ENCODE peak calls at places on chromosomes 1 and 21, in four cellular contexts. O is stomach, Z is transverse colon, S is SK-N-SH. R is an unnamed sample.

GRCh38 chr1:12426030-12426429 is 192.0 kb downstream of the DHRS3 start:
- DNase-seq in S (no peak), O (no peak), Z (no peak), R (no peak)

GRCh38 chr1:158035976-158036583 is 42.6 kb downstream of the KIRREL1 start:
- DNase-seq in Z (peak), O (no peak), S (peak), R (no peak)

GRCh38 chr1:203537806-203538464 is 44.0 kb downstream of the OPTC start:
- DNase-seq in O (peak), Z (no peak), S (no peak), R (no peak)

GRCh38 chr1:12344611-12345299 is 114.9 kb downstream of the VPS13D start:
- DNase-seq in S (peak), O (no peak), Z (peak), R (no peak)

GRCh38 chr1:38991638-38992449 is 768 bp downstream of the AKIRIN1 start:
- DNase-seq in O (peak), Z (peak), S (peak), R (no peak)

GRCh38 chr1:24294228-24294672 is 24.9 kb upstream of the GRHL3 start:
- DNase-seq in O (no peak), Z (peak), S (no peak), R (peak)

GRCh38 chr1:84086189-84086588 is 57.9 kb upstream of the PRKACB start:
- DNase-seq in S (no peak), Z (no peak), O (no peak), R (no peak)

GRCh38 chr1:226671268-226671667 is 67.8 kb downstream of the ITPKB start:
- DNase-seq in Z (no peak), O (no peak), S (no peak), R (no peak)

GRCh38 chr1:214123061-214123784 is 135.4 kb downstream of the PROX1 start:
- DNase-seq in Z (peak), O (peak), S (peak), R (no peak)

GRCh38 chr1:46543761-46544560 is 7.5 kb downstream of the KNCN start:
- DNase-seq in O (no peak), Z (no peak), S (peak), R (no peak)

GRCh38 chr1:16117369-16117768 is 38.5 kb downstream of the EPHA2 start:
- DNase-seq in S (no peak), Z (no peak), O (no peak), R (no peak)

GRCh38 chr1:11594222-11594621 is 60.0 kb downstream of the FBXO2 start:
- DNase-seq in S (peak), Z (no peak), O (no peak), R (no peak)

GRCh38 chr1:26582836-26583460 is 53.4 kb downstream of the RPS6KA1 start:
- DNase-seq in Z (no peak), O (no peak), S (no peak), R (no peak)

GRCh38 chr1:14140800-14141526 is 441.0 kb downstream of the PRDM2 start:
- DNase-seq in Z (no peak), O (no peak), S (no peak), R (no peak)

GRCh38 chr1:178819123-178819522 is 51.8 kb downstream of the ANGPTL1 start:
- DNase-seq in Z (no peak), S (no peak), O (no peak), R (no peak)

GRCh38 chr1:13892671-13893325 is 192.8 kb downstream of the PRDM2 start:
- DNase-seq in Z (peak), S (peak), O (no peak), R (no peak)

GRCh38 chr1:32619701-32620485 is 30.5 kb downstream of the ZBTB8OS start:
- DNase-seq in O (no peak), Z (no peak), S (no peak), R (no peak)

GRCh38 chr1:156113263-156114004 is 1.1 kb upstream of the LMNA start:
- DNase-seq in O (no peak), S (peak), Z (no peak), R (no peak)

GRCh38 chr1:205477759-205478247 is 22.0 kb upstream of the BLACAT1 start:
- DNase-seq in S (no peak), O (peak), Z (peak), R (no peak)

GRCh38 chr1:110339427-110340206 is 440 bp downstream of the RBM15 start:
- DNase-seq in S (peak), O (peak), Z (peak), R (peak)

GRCh38 chr1:58466618-58467241 is 79.8 kb downstream of the OMA1 start:
- DNase-seq in O (no peak), S (no peak), Z (no peak), R (no peak)

GRCh38 chr1:226549094-226549936 is 751 bp downstream of the STUM start:
- DNase-seq in Z (peak), O (no peak), S (no peak), R (no peak)

GRCh38 chr1:76635784-76636183 is 231.5 kb upstream of the ST6GALNAC5 start:
- DNase-seq in Z (no peak), S (no peak), O (no peak), R (no peak)

GRCh38 chr1:200846421-200846820 is 26.4 kb upstream of the GPR25 start:
- DNase-seq in S (no peak), Z (no peak), O (no peak), R (no peak)

GRCh38 chr1:197773856-197774255 is 1.4 kb downstream of the DENND1B start:
- DNase-seq in Z (no peak), O (no peak), S (no peak), R (no peak)

GRCh38 chr1:61781151-61781550 is 38.9 kb downstream of the PATJ start:
- DNase-seq in O (no peak), Z (no peak), S (peak), R (no peak)

GRCh38 chr1:199081739-199082138 is 442.9 kb downstream of the PTPRC start:
- DNase-seq in Z (no peak), O (no peak), S (no peak), R (no peak)

GRCh38 chr1:161333166-161333565 is 19.0 kb downstream of the SDHC start:
- DNase-seq in O (no peak), S (no peak), Z (no peak), R (no peak)

GRCh38 chr21:45257673-45258341 is 29.9 kb downstream of the POFUT2 start:
- DNase-seq in S (peak), Z (no peak), O (no peak), R (peak)

GRCh38 chr1:211259596-211260126 is 495 bp downstream of the RCOR3 start:
- DNase-seq in O (no peak), Z (peak), S (peak), R (peak)

GRCh38 chr1:77504986-77505385 is 177.5 kb downstream of the ZZZ3 start:
- DNase-seq in Z (no peak), O (no peak), S (no peak), R (no peak)

GRCh38 chr1:158117854-158118691 is 62.6 kb upstream of the CD1D start:
- DNase-seq in Z (peak), O (peak), S (peak), R (no peak)

GRCh38 chr1:1452882-1453281 is 3.4 kb downstream of the ATAD3C start:
- DNase-seq in O (no peak), S (no peak), Z (no peak), R (no peak)

GRCh38 chr1:173405758-173406344 is 71.3 kb upstream of the PRDX6 start:
- DNase-seq in O (no peak), Z (no peak), S (no peak), R (no peak)

GRCh38 chr1:117568999-117569398 is 36.8 kb upstream of the TENT5C start:
- DNase-seq in Z (no peak), O (no peak), S (no peak), R (no peak)

GRCh38 chr1:74504125-74505065 is 8.0 kb downstream of the LRRC53 start:
- DNase-seq in O (no peak), Z (peak), S (peak), R (no peak)

GRCh38 chr1:8448906-8449661 is 131.2 kb downstream of the SLC45A1 start:
- DNase-seq in S (no peak), Z (no peak), O (no peak), R (no peak)

GRCh38 chr1:12040457-12041051 is 21.3 kb downstream of the MIIP start:
- DNase-seq in S (no peak), O (no peak), Z (no peak), R (no peak)

GRCh38 chr1:16348414-16349182 is 3.7 kb downstream of the FBXO42 start:
- DNase-seq in O (no peak), Z (no peak), S (no peak), R (peak)

DNA sequence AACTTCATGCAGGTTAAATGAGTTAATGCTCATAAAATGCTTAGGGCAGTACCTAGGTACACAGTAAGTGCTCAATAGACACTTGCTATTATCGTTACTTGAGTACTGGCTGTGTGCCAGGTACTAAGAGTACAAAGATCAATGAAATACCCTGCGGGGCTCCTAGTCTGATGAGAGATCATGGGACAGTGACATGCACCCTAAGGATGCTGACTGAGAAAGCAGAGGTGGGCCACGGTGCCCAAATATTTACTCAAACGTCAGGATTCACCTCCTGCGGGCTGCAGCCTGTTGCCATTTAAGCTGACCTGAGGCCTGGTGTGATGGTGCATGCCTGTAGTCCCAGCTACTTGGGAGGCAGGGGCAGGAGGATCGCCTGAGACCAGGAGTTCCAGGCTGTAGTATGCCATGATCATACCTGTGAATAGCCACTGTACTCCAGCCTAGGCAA is 19.8 kb upstream of the LUZP1 start:
- DNase-seq in Z (no peak), S (no peak), O (no peak), R (no peak)
- H3K4me3 ChIP-seq in Z (no peak), S (no peak), O (no peak), R (no peak)

DNA sequence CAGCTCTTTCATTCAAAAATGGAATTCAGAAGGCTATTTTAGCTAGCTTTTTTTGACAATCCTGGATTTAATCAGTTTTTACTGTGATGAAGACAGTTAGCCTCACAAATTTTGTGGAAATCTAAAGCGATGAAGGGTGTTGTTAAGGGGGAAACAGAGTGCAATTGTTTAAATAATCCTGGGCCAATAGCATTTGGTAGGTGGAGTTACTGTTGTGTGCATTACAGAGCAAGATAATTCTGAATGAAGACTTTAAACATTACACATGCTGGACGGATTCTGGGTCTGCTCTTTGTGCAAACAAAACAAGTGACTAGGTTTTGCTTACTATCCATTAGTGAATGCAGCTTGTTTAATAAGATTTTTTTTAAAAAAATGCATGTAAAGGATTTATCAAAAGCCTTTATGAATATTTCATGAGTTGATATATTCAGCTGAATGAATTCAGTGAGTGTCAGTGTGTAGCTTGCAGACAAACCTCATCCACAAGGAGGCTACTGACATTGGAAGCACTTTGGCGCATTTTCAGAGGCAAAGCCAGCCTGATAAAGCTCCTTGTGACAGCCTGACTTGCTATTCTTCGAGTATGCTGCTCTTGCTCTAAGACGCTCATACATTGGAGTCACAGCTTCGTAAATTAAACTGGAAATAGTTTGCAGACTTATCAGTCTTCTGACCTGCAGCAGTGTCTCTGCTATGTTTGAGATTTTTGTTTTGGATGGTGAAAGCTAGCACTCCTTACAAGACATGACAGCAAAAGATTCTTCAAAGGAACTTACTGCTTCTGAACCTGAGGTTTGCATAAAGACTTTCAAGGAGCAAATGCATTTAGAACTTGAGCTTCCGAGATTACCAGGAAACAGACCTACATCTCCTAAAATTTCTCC is 199.7 kb downstream of the PDE4B start:
- DNase-seq in S (peak), Z (no peak), O (no peak), R (no peak)
- TF ChIP-seq CTCF in S (peak), Z (no peak), O (no peak), R (no peak)

GRCh38 chr1:230708631-230709580 is 5.0 kb downstream of the AGT start:
- DNase-seq in O (no peak), Z (peak), S (no peak), R (peak)
- TF ChIP-seq EP300 in O (no peak), Z (peak), S (no peak), R (no peak)

GRCh38 chr1:59568158-59568935 is 246.4 kb upstream of the HOOK1 start:
- DNase-seq in S (no peak), O (no peak), Z (no peak), R (no peak)

GRCh38 chr1:59569198-59569597 is 245.6 kb upstream of the HOOK1 start:
- DNase-seq in Z (no peak), S (no peak), O (no peak), R (no peak)

GRCh38 chr1:59574085-59574484 is 240.7 kb upstream of the HOOK1 start:
- DNase-seq in S (no peak), O (no peak), Z (no peak), R (no peak)

GRCh38 chr1:59565611-59566410 is 248.9 kb upstream of the HOOK1 start:
- DNase-seq in S (no peak), Z (peak), O (no peak), R (no peak)

DNA sequence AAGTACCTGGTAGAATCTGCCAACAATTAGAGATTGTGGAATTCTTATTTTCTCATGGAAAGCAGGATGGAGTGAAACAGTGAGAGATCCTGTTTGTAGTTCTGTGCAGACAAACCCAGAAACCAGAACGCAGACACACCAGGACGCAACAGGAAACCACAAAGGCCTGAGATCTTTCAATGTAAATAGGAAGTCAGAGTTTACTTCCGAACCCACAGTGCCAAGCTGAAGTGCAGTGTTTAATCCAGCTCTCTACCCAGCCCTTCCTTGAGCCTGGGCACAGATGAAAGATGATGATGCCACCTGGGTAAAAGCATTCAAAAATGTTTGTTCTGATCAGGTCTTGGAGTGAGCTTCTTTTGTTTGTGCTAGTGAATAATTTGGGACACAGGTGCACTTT is 244.2 kb upstream of the HOOK1 start:
- DNase-seq in S (no peak), O (no peak), Z (peak), R (no peak)
- H3K4me3 ChIP-seq in S (no peak), O (no peak), Z (no peak), R (no peak)